ENCODE peak calls at places on chromosome 12, in four cellular contexts. One of them, this sample, is unnamed.

GRCh38 chr12:71958056-71958455 is 19.4 kb downstream of the TPH2 start:
- DNase-seq in K562: no peak
- DNase-seq in GM12878: no peak
- DNase-seq in HepG2: peak
- DNase-seq in this sample: no peak

GRCh38 chr12:67826946-67827719 is 162.1 kb upstream of the IFNG-AS1 start:
- DNase-seq in HepG2: no peak
- DNase-seq in K562: no peak
- DNase-seq in GM12878: no peak
- DNase-seq in this sample: no peak

GRCh38 chr12:132036063-132036683 is 86.4 kb downstream of the EP400 start:
- DNase-seq in GM12878: no peak
- DNase-seq in K562: no peak
- DNase-seq in HepG2: no peak
- DNase-seq in this sample: no peak

GRCh38 chr12:114371250-114371649 is 34.7 kb downstream of the TBX5 start:
- DNase-seq in GM12878: no peak
- DNase-seq in K562: no peak
- DNase-seq in HepG2: no peak
- DNase-seq in this sample: no peak

GRCh38 chr12:69540606-69541386 is 44.5 kb upstream of the CCT2 start:
- DNase-seq in K562: no peak
- DNase-seq in HepG2: no peak
- DNase-seq in GM12878: no peak
- DNase-seq in this sample: no peak

GRCh38 chr12:8078400-8078799 is 3.7 kb upstream of the NECAP1 start:
- DNase-seq in HepG2: no peak
- DNase-seq in GM12878: no peak
- DNase-seq in K562: peak
- DNase-seq in this sample: no peak

GRCh38 chr12:19206493-19207077 is 77.1 kb downstream of the PLEKHA5 start:
- DNase-seq in GM12878: no peak
- DNase-seq in K562: no peak
- DNase-seq in HepG2: no peak
- DNase-seq in this sample: no peak

GRCh38 chr12:75954076-75954475 is 77.5 kb downstream of the PHLDA1 start:
- DNase-seq in K562: peak
- DNase-seq in GM12878: no peak
- DNase-seq in HepG2: peak
- DNase-seq in this sample: no peak

GRCh38 chr12:119870462-119870861 is 6.7 kb downstream of the CIT start:
- DNase-seq in K562: no peak
- DNase-seq in HepG2: no peak
- DNase-seq in GM12878: no peak
- DNase-seq in this sample: no peak

GRCh38 chr12:111788178-111788654 is 21.5 kb downstream of the ALDH2 start:
- DNase-seq in K562: no peak
- DNase-seq in HepG2: no peak
- DNase-seq in GM12878: no peak
- DNase-seq in this sample: no peak

GRCh38 chr12:3741882-3742672 is 10.8 kb downstream of the CRACR2A start:
- DNase-seq in GM12878: no peak
- DNase-seq in K562: no peak
- DNase-seq in HepG2: no peak
- DNase-seq in this sample: no peak

GRCh38 chr12:107351716-107352115 is 258.4 kb upstream of the CRY1 start:
- DNase-seq in HepG2: no peak
- DNase-seq in K562: no peak
- DNase-seq in GM12878: no peak
- DNase-seq in this sample: no peak

GRCh38 chr12:77615331-77615730 is 215.4 kb upstream of the NAV3 start:
- DNase-seq in HepG2: no peak
- DNase-seq in GM12878: no peak
- DNase-seq in K562: no peak
- DNase-seq in this sample: no peak

DNA sequence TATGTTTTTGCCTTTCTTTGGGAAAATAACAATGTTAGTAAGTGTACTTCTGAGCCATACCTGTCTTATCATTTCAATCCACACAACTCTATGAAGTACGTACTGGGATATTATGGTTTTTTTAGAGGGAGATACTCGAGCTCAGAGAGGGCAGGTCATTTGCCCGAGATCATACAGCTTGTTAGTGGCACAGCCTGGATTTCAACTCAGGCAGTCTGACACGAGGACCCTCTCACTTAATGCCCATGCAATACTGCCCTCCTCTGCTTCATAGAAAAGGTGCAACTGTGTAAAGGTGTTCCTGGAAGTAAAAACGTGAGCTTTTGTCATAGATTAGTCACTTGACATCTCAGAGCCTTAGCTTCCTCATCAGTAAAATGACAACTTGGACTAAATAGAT is 128.0 kb downstream of the NDUFA12 start:
- DNase-seq in GM12878: peak
- DNase-seq in K562: no peak
- DNase-seq in HepG2: peak
- DNase-seq in this sample: peak
- TF ChIP-seq TARDBP in GM12878: no peak
- TF ChIP-seq TARDBP in K562: no peak
- TF ChIP-seq TARDBP in HepG2: no peak
- TF ChIP-seq TARDBP in this sample: no peak

DNA sequence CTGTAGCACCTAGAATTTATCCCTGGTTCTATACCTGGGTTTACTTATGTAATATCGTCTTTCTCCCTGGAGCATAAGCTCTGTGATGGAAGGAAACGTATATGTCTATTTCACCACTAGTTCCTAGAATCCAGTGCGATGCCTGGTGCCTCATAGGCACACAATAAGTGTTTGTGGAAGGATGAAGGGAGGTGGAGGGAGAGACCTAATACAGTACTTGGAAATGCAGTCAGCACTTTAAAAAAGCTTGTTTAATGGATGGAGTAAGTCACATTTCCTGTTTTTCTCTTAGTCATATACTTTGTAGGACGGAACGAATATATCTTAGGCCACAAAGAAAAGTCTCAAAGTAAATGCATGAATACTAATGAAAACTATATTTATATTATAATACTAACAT is 186.5 kb upstream of the HMGA2 start:
- DNase-seq in K562: no peak
- DNase-seq in GM12878: no peak
- DNase-seq in HepG2: no peak
- DNase-seq in this sample: no peak
- TF ChIP-seq BHLHE40 in K562: no peak
- TF ChIP-seq BHLHE40 in GM12878: no peak
- TF ChIP-seq BHLHE40 in HepG2: no peak
- TF ChIP-seq BHLHE40 in this sample: no peak

DNA sequence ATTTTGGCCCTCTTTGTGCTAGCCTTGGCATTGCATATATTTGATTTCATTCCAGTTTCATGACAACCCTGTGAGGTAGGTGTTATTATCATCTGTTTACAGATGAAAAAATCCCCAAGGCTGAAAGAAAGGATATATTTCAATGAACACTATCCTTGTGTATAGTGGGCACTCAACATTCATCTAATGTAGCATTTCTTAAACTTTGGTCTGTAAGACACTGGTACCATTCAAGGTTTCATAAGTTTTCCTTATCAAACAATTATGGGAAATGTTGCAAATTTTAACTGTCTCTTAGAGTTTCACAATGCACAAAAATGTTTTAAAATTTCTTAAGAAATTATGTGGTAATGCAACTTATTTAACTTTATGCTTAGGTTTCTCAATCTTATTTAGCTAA is 44.3 kb downstream of the ATP23 start:
- DNase-seq in GM12878: no peak
- DNase-seq in K562: no peak
- DNase-seq in HepG2: no peak
- DNase-seq in this sample: no peak
- TF ChIP-seq FOXK2 in GM12878: no peak
- TF ChIP-seq FOXK2 in K562: no peak
- TF ChIP-seq FOXK2 in HepG2: no peak
- TF ChIP-seq FOXK2 in this sample: no peak

DNA sequence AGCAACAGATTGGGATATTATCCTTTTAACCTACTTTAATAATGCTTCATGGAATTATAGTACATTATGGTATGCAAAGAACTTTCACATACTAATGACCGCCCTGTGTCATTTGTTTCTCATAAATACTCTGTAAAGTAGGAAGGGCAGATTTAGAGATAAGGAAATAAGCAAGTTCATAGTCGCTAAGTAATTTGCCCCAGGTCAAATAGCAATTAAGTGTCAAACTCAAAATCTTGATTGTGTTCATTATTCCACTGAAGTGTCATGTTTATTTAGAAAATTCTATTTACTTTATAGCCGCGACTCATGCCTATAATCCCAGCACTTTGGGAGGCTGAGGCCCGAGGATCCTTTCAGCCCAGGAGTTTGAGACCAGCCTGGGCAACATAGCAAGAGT is 98.7 kb upstream of the ATF1 start:
- DNase-seq in K562: no peak
- DNase-seq in HepG2: no peak
- DNase-seq in GM12878: no peak
- DNase-seq in this sample: no peak
- TF ChIP-seq TARDBP in K562: no peak
- TF ChIP-seq TARDBP in HepG2: no peak
- TF ChIP-seq TARDBP in GM12878: no peak
- TF ChIP-seq TARDBP in this sample: no peak

GRCh38 chr12:124487834-124488165 is 79.6 kb downstream of the NCOR2 start:
- DNase-seq in HepG2: no peak
- DNase-seq in K562: no peak
- DNase-seq in GM12878: no peak
- DNase-seq in this sample: no peak
- TF ChIP-seq BHLHE40 in HepG2: no peak
- TF ChIP-seq BHLHE40 in K562: no peak
- TF ChIP-seq BHLHE40 in GM12878: no peak
- TF ChIP-seq BHLHE40 in this sample: no peak

GRCh38 chr12:53964315-53964713 is 8.6 kb upstream of the HOXC11 start:
- DNase-seq in GM12878: no peak
- DNase-seq in K562: no peak
- DNase-seq in HepG2: no peak
- DNase-seq in this sample: no peak

GRCh38 chr12:53963005-53963404 is 8.3 kb downstream of the HOXC12 start:
- DNase-seq in HepG2: no peak
- DNase-seq in GM12878: no peak
- DNase-seq in K562: no peak
- DNase-seq in this sample: no peak

GRCh38 chr12:53965251-53966069 is 7.5 kb upstream of the HOXC11 start:
- DNase-seq in K562: no peak
- DNase-seq in GM12878: no peak
- DNase-seq in HepG2: no peak
- DNase-seq in this sample: peak

GRCh38 chr12:53966070-53966384 is 6.9 kb upstream of the HOXC11 start:
- DNase-seq in HepG2: no peak
- DNase-seq in GM12878: no peak
- DNase-seq in K562: no peak
- DNase-seq in this sample: no peak

GRCh38 chr12:53963434-53964314 is 9.0 kb downstream of the HOXC12 start:
- DNase-seq in GM12878: no peak
- DNase-seq in HepG2: no peak
- DNase-seq in K562: no peak
- DNase-seq in this sample: peak
- TF ChIP-seq FOXK2 in GM12878: no peak
- TF ChIP-seq FOXK2 in HepG2: no peak
- TF ChIP-seq FOXK2 in K562: no peak
- TF ChIP-seq FOXK2 in this sample: no peak

This sample was measured in HEK293T.